ENCODE peak calls at places on chromosomes 16 and 17, in ten cellular contexts. Z, Q, V, M, G, O, F, R, K and E are unnamed samples.

GRCh38 chr16:83705856-83706255 is 101.9 kb upstream of the HSBP1 start:
- DNase-seq in R (no peak), Q (no peak), M (no peak), O (no peak), F (no peak), V (no peak), K (no peak), Z (no peak), G (no peak), E (no peak)

GRCh38 chr16:55815320-55815719 is 17.6 kb downstream of the CES1 start:
- DNase-seq in M (no peak), O (no peak), Q (no peak), G (no peak), R (no peak), F (no peak), Z (no peak), K (no peak), V (no peak), E (no peak)

GRCh38 chr17:1736348-1737281 is 6.1 kb upstream of the SERPINF2 start:
- DNase-seq in V (peak), G (no peak), M (no peak), K (peak), R (no peak), Q (no peak), O (no peak), Z (peak), F (peak), E (peak)

GRCh38 chr16:24523569-24523968 is 15.8 kb upstream of the RBBP6 start:
- DNase-seq in Q (no peak), M (no peak), V (no peak), O (no peak), G (no peak), Z (no peak), K (no peak), R (no peak), F (no peak), E (no peak)

GRCh38 chr17:11922634-11923033 is 74.6 kb downstream of the ZNF18 start:
- DNase-seq in G (no peak), O (no peak), V (no peak), F (no peak), R (no peak), M (no peak), K (no peak), Q (no peak), Z (no peak), E (no peak)

GRCh38 chr16:11470676-11471415 is 115.9 kb downstream of the LITAF start:
- DNase-seq in F (no peak), G (no peak), O (no peak), V (no peak), Q (no peak), K (no peak), R (no peak), M (no peak), Z (no peak), E (no peak)

GRCh38 chr17:45386180-45386579 is 46.5 kb downstream of the ARHGAP27 start:
- DNase-seq in Q (no peak), O (no peak), Z (peak), F (no peak), K (no peak), V (no peak), G (no peak), M (no peak), R (no peak), E (no peak)

GRCh38 chr17:10171581-10171981 is 26.8 kb downstream of the GAS7 start:
- DNase-seq in Z (no peak), Q (no peak), R (no peak), K (no peak), M (no peak), G (no peak), F (no peak), O (no peak), V (no peak), E (no peak)

GRCh38 chr17:76014100-76014924 is 12.8 kb downstream of the EVPL start:
- DNase-seq in O (no peak), Q (peak), M (peak), R (peak), K (peak), G (peak), Z (no peak), F (peak), V (peak), E (no peak)

GRCh38 chr16:46859719-46860152 is 24.4 kb upstream of the GPT2 start:
- DNase-seq in Q (no peak), Z (peak), O (no peak), G (peak), K (no peak), V (no peak), F (no peak), M (no peak), R (no peak), E (no peak)

GRCh38 chr17:60073063-60073462 is 5.7 kb downstream of the HEATR6 start:
- DNase-seq in Q (no peak), K (no peak), F (no peak), G (no peak), R (no peak), M (no peak), V (no peak), O (no peak), Z (no peak), E (no peak)

GRCh38 chr17:29046440-29046839 is 3.5 kb downstream of the PIPOX start:
- DNase-seq in O (no peak), V (no peak), K (no peak), F (no peak), G (no peak), Z (no peak), M (no peak), R (no peak), Q (no peak), E (no peak)

GRCh38 chr17:332558-333322 is 19.9 kb downstream of the RPH3AL start:
- DNase-seq in R (no peak), M (no peak), Z (no peak), K (peak), F (no peak), V (no peak), G (no peak), O (no peak), Q (no peak), E (no peak)

GRCh38 chr17:17724307-17724921 is 43.2 kb downstream of the RAI1 start:
- DNase-seq in V (peak), G (no peak), Q (no peak), K (peak), O (no peak), Z (no peak), R (no peak), M (no peak), F (no peak), E (no peak)

GRCh38 chr17:60361889-60362288 is 30.0 kb downstream of the USP32 start:
- DNase-seq in R (no peak), O (no peak), M (no peak), Q (no peak), Z (no peak), V (peak), G (no peak), K (no peak), F (no peak), E (no peak)

GRCh38 chr16:73052441-73053030 is 4.6 kb upstream of the ZFHX3 start:
- DNase-seq in F (no peak), Q (no peak), G (no peak), K (no peak), V (no peak), O (no peak), Z (no peak), R (no peak), M (no peak), E (no peak)

GRCh38 chr17:4837471-4838305 is 4.5 kb downstream of the MINK1 start:
- DNase-seq in V (no peak), G (no peak), O (no peak), F (no peak), R (no peak), Q (no peak), M (no peak), K (peak), Z (no peak), E (no peak)

GRCh38 chr16:15907863-15908478 is 19.6 kb upstream of the CEP20 start:
- DNase-seq in K (no peak), Q (no peak), F (no peak), Z (peak), V (peak), R (no peak), O (peak), M (peak), G (no peak), E (no peak)

GRCh38 chr16:55297910-55298175 is 26.2 kb upstream of the IRX6 start:
- DNase-seq in Z (no peak), M (no peak), F (no peak), V (no peak), G (no peak), K (no peak), Q (no peak), O (no peak), R (no peak), E (no peak)

GRCh38 chr16:82995927-82996441 is 369.2 kb downstream of the CDH13 start:
- DNase-seq in V (no peak), Z (no peak), G (peak), M (peak), F (no peak), K (no peak), Q (peak), R (no peak), O (no peak), E (no peak)

GRCh38 chr17:66290097-66290722 is 12.2 kb upstream of the PRKCA start:
- DNase-seq in O (no peak), F (no peak), V (peak), K (no peak), Z (no peak), R (no peak), G (no peak), M (no peak), Q (peak), E (no peak)

GRCh38 chr17:66967867-66968543 is 3.5 kb downstream of the CACNG4 start:
- DNase-seq in M (no peak), Z (no peak), Q (no peak), R (no peak), O (no peak), V (peak), F (no peak), K (no peak), G (no peak), E (no peak)

GRCh38 chr16:35752012-35752772 is 2292.8 kb downstream of the TP53TG3F start:
- DNase-seq in O (no peak), V (no peak), F (no peak), M (no peak), Z (no peak), K (no peak), R (no peak), G (no peak), Q (no peak), E (peak)

GRCh38 chr16:85168732-85169256 is 56.5 kb upstream of the CIBAR2 start:
- DNase-seq in F (no peak), G (no peak), O (no peak), K (peak), V (no peak), Z (peak), R (peak), Q (no peak), M (no peak), E (no peak)

GRCh38 chr16:14448874-14449273 is 181.2 kb downstream of the PARN start:
- DNase-seq in Q (no peak), F (no peak), M (no peak), G (no peak), K (no peak), V (no peak), O (no peak), R (no peak), Z (no peak), E (no peak)

GRCh38 chr17:72806011-72806410 is 286.5 kb downstream of the SLC39A11 start:
- DNase-seq in K (no peak), O (no peak), Z (no peak), F (no peak), R (no peak), G (no peak), Q (no peak), M (no peak), V (no peak), E (no peak)

GRCh38 chr17:79159926-79160325 is 85.3 kb downstream of the ENGASE start:
- DNase-seq in R (no peak), Z (no peak), M (no peak), V (no peak), O (no peak), G (no peak), F (no peak), Q (no peak), K (no peak), E (no peak)